ENCODE peak calls at places on chromosome 19, in nine cellular contexts. L, B, M, S, F, Q, X, H and G are unnamed samples.

GRCh38 chr19:11485245-11485837 is 4.5 kb upstream of the ELAVL3 start:
- DNase-seq in H (no peak), M (no peak), B (no peak), F (no peak), S (no peak), L (no peak), Q (no peak), X (no peak), G (no peak)

GRCh38 chr19:50626011-50626410 is 13.7 kb downstream of the SYT3 start:
- DNase-seq in H (no peak), Q (no peak), L (no peak), F (no peak), M (no peak), X (no peak), B (no peak), S (no peak), G (no peak)

GRCh38 chr19:33435706-33436359 is 62.3 kb downstream of the CEBPG start:
- DNase-seq in B (no peak), M (no peak), L (no peak), X (no peak), Q (no peak), S (no peak), F (no peak), H (peak; percentile 25), G (no peak)

GRCh38 chr19:48551437-48552302 is at the start of gene SULT2B1:
- DNase-seq in X (no peak), B (no peak), Q (peak; percentile 89), M (no peak), L (no peak), F (peak; percentile 86), H (peak; percentile 80), S (no peak), G (no peak)

GRCh38 chr19:6092329-6093286 is 17.7 kb downstream of the RFX2 start:
- DNase-seq in B (no peak), X (peak; percentile 27), H (peak; percentile 93), S (peak; percentile 52), M (peak; percentile 77), Q (peak; percentile 82), L (peak; percentile 76), F (peak; percentile 90), G (peak; percentile 70)

GRCh38 chr19:5826531-5827341 is 12.8 kb downstream of the FUT6 start:
- DNase-seq in B (peak; percentile 47), H (peak; percentile 80), Q (peak; percentile 71), S (no peak), L (no peak), X (peak; percentile 32), F (no peak), M (peak; percentile 45), G (peak; percentile 39)

GRCh38 chr19:30691767-30692516 is 319.8 kb downstream of the ZNF536 start:
- DNase-seq in S (no peak), L (no peak), Q (no peak), H (no peak), F (peak; percentile 49), M (peak; percentile 6), X (no peak), B (no peak), G (no peak)

GRCh38 chr19:1112254-1113208 is 8.7 kb downstream of the GPX4 start:
- DNase-seq in F (peak; percentile 93), B (no peak), Q (peak; percentile 86), L (no peak), H (peak; percentile 82), S (no peak), M (no peak), X (no peak), G (peak; percentile 38)

GRCh38 chr19:16417660-16418596 is 53.8 kb downstream of the EPS15L1 start:
- DNase-seq in X (peak; percentile 37), M (peak; percentile 60), B (peak; percentile 69), F (peak; percentile 87), Q (peak; percentile 77), S (no peak), L (no peak), H (peak; percentile 81), G (peak; percentile 81)

GRCh38 chr19:5137571-5138124 is 168.7 kb downstream of the KDM4B start:
- DNase-seq in H (no peak), S (no peak), X (no peak), M (no peak), Q (no peak), F (peak; percentile 76), B (no peak), L (no peak), G (peak; percentile 48)

GRCh38 chr19:7701654-7702457 is at the start of gene FCER2:
- DNase-seq in B (peak; percentile 88), H (no peak), X (no peak), M (no peak), L (no peak), S (no peak), F (no peak), Q (no peak), G (no peak)

GRCh38 chr19:16190736-16191135 is 5.5 kb downstream of the FAM32A start:
- DNase-seq in M (no peak), X (no peak), F (no peak), S (no peak), Q (no peak), B (no peak), H (no peak), L (no peak), G (no peak)

GRCh38 chr19:48338253-48338755 is 13.0 kb downstream of the EMP3 start:
- DNase-seq in S (no peak), L (no peak), F (peak; percentile 59), X (no peak), Q (no peak), M (no peak), H (no peak), B (no peak), G (no peak)

GRCh38 chr19:419721-420515 is 11.0 kb upstream of the C2CD4C start:
- DNase-seq in L (no peak), H (peak; percentile 28), F (peak; percentile 60), B (no peak), S (no peak), X (no peak), Q (no peak), M (no peak), G (no peak)

GRCh38 chr19:50264483-50265186 is 61.2 kb downstream of the MYH14 start:
- DNase-seq in B (no peak), F (no peak), X (no peak), L (no peak), M (no peak), Q (no peak), H (no peak), S (no peak), G (no peak)

GRCh38 chr19:54188224-54188871 is 1.0 kb downstream of the MBOAT7 start:
- DNase-seq in B (no peak), Q (no peak), F (no peak), M (peak; percentile 50), X (no peak), S (no peak), H (peak; percentile 50), L (no peak), G (no peak)

GRCh38 chr19:5542665-5543064 is 25.1 kb downstream of the TINCR start:
- DNase-seq in H (no peak), S (no peak), M (peak; percentile 15), Q (no peak), L (no peak), F (no peak), X (no peak), B (no peak), G (no peak)

GRCh38 chr19:55386515-55386947 is 799 bp downstream of the RPL28 start:
- DNase-seq in X (no peak), M (no peak), S (no peak), Q (no peak), F (peak; percentile 81), L (no peak), B (no peak), H (no peak), G (no peak)

GRCh38 chr19:53045536-53045935 is 996 bp downstream of the ERVV-2 start:
- DNase-seq in Q (no peak), M (no peak), L (no peak), S (no peak), B (no peak), H (no peak), F (no peak), X (no peak), G (no peak)

GRCh38 chr19:29172302-29172701 is 40.6 kb downstream of the UQCRFS1 start:
- DNase-seq in S (no peak), X (no peak), B (no peak), F (no peak), M (no peak), H (no peak), Q (no peak), L (no peak), G (no peak)
- H3K4me3 ChIP-seq in S (no peak overlapping the region), X (no peak overlapping the region), B (no peak overlapping the region), F (no peak overlapping the region), M (no peak overlapping the region), H (no peak overlapping the region), Q (no peak overlapping the region), L (no peak overlapping the region), G (no peak overlapping the region)

DNA sequence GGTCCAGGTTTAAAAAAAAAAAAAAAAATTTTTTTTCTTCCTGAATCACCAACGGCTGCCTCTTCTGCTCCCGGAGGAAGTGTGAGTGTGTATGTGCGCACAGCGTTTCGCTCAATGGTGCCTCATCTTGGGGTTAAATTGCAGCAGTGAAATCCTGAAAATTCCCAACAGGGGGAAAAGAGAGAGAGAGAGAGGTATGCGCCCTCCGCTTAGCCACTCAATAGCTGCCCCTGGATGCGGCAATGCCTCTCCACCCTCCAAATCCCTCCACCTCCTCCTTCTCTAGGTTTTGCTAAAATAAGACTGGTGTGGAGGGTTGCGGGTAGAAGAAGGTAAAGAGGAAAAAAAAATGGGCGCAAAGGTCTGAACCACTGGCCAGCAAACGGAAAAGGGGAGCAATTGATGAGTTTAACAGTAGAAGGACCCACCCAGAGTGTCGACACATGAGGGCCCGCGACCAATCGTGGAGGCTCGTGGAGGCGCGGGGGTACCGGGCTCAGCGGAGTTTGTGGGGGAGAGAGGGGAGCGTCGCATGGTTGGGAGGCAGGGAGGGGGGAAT is 853 bp upstream of the CACNA1A start:
- DNase-seq in L (peak; percentile 51), F (peak; percentile 23), S (no peak), Q (no peak), B (no peak), M (peak; percentile 40), H (no peak), X (peak; percentile 33), G (no peak)
- H3K27me3 ChIP-seq in L (peaks cover 4% of the 10 kb centered on the region), F (peaks cover 12% of the 10 kb centered on the region), S (peaks cover 13% of the 10 kb centered on the region), Q (no peaks in the 10 kb centered on the region), B (no peaks in the 10 kb centered on the region), M (peaks cover 47% of the 10 kb centered on the region), H (peaks cover 57% of the 10 kb centered on the region), X (no peaks in the 10 kb centered on the region), G (peaks cover 34% of the 10 kb centered on the region)

GRCh38 chr19:38006361-38007045 is 99.5 kb downstream of the SIPA1L3 start:
- DNase-seq in Q (no peak), M (no peak), F (no peak), S (no peak), B (no peak), X (no peak), L (no peak), H (no peak), G (no peak)
- H3K4me3 ChIP-seq in Q (no peak overlapping the region), M (no peak overlapping the region), F (no peak overlapping the region), S (no peak overlapping the region), B (no peak overlapping the region), X (no peak overlapping the region), L (no peak overlapping the region), H (no peak overlapping the region), G (no peak overlapping the region)

DNA sequence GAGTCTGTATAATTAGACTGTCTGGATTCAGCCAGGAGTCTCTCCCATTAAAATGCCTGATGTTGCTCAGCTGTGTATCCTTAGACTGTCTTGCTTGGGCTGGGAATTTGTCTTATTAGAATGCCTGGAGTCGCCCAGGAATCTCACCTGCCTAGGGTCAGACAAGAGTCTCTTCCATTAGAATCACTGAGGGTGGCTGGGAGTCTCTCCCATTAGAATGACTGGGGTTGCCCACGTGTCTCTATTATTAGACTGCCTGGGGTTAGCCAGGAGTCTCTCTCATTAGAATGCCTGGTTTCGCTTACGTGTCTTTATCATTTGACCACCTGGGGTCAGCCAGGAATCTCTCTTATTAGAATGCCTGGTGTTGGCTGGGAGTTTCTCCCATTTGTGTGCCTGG is 1450.0 kb downstream of the UQCRFS1 start:
- DNase-seq in L (no peak), X (no peak), M (no peak), F (no peak), H (no peak), Q (no peak), B (no peak), S (no peak), G (no peak)
- H3K27me3 ChIP-seq in L (no peaks in the 10 kb centered on the region), X (no peaks in the 10 kb centered on the region), M (no peaks in the 10 kb centered on the region), F (no peaks in the 10 kb centered on the region), H (no peaks in the 10 kb centered on the region), Q (no peaks in the 10 kb centered on the region), B (no peaks in the 10 kb centered on the region), S (no peaks in the 10 kb centered on the region), G (no peaks in the 10 kb centered on the region)